ENCODE peak calls at places on chromosome 18, in ten cellular contexts. T is GM23338; R is cardiac muscle cell; O is CD8-positive, alpha-beta memory T cell; E is neuronal stem cell; X is tibial nerve; H is esophagus squamous epithelium; U is substantia nigra; Z is SJSA1; K is GM23248. Y is an unnamed sample.

GRCh38 chr18:10234912-10235439 is 219.5 kb upstream of the APCDD1 start:
- DNase-seq in Z (no peak), X (no peak), T (no peak), E (no peak), H (no peak), R (peak; percentile 35), K (peak; percentile 91), U (no peak), O (no peak), Y (peak; percentile 6)

GRCh38 chr18:76459687-76460350 is 35.2 kb downstream of the ZNF516 start:
- DNase-seq in O (no peak), H (no peak), E (no peak), U (no peak), X (no peak), R (no peak), T (no peak), K (peak; percentile 99), Z (peak; percentile 96), Y (peak; percentile 99)

GRCh38 chr18:6885992-6886823 is 156.7 kb downstream of the ARHGAP28 start:
- DNase-seq in E (peak; percentile 67), Z (no peak), K (peak; percentile 72), T (peak; percentile 77), U (no peak), X (no peak), R (peak; percentile 77), O (no peak), H (no peak), Y (peak; percentile 26)

GRCh38 chr18:61612517-61612916 is 279.3 kb downstream of the CDH20 start:
- DNase-seq in X (no peak), E (no peak), H (no peak), K (no peak), Z (no peak), O (no peak), T (no peak), U (no peak), R (no peak), Y (no peak)

GRCh38 chr18:7725897-7726296 is 158.8 kb downstream of the PTPRM start:
- DNase-seq in T (no peak), U (no peak), O (no peak), K (no peak), R (no peak), X (no peak), E (no peak), Z (no peak), H (no peak), Y (no peak)

GRCh38 chr18:45164551-45164950 is 450.7 kb upstream of the SLC14A2 start:
- DNase-seq in Z (no peak), K (peak; percentile 68), O (no peak), T (no peak), X (no peak), E (no peak), H (no peak), U (no peak), R (no peak), Y (no peak)

GRCh38 chr18:3513481-3513880 is 63.5 kb downstream of the TGIF1 start:
- DNase-seq in R (no peak), H (no peak), O (no peak), X (no peak), E (no peak), K (peak; percentile 5), T (no peak), U (no peak), Z (no peak), Y (no peak)

GRCh38 chr18:46099463-46099862 is 1.4 kb upstream of the ATP5F1A start:
- DNase-seq in R (no peak), O (no peak), K (no peak), H (no peak), X (no peak), U (no peak), E (no peak), Z (no peak), T (no peak), Y (no peak)

GRCh38 chr18:51278045-51278649 is 80.7 kb upstream of the MEX3C start:
- DNase-seq in R (peak; percentile 72), H (no peak), Z (no peak), T (peak; percentile 83), O (no peak), K (peak; percentile 3), X (no peak), U (peak; percentile 15), E (peak; percentile 67), Y (no peak)

GRCh38 chr18:34085140-34085739 is 139.5 kb downstream of the NOL4 start:
- DNase-seq in T (no peak), R (no peak), O (no peak), Z (no peak), K (no peak), E (no peak), X (no peak), U (no peak), H (no peak), Y (no peak)

GRCh38 chr18:24366328-24366727 is 31.3 kb downstream of the OSBPL1A start:
- DNase-seq in T (no peak), Z (peak; percentile 5), E (no peak), R (no peak), H (no peak), X (no peak), O (no peak), K (no peak), U (no peak), Y (no peak)

DNA sequence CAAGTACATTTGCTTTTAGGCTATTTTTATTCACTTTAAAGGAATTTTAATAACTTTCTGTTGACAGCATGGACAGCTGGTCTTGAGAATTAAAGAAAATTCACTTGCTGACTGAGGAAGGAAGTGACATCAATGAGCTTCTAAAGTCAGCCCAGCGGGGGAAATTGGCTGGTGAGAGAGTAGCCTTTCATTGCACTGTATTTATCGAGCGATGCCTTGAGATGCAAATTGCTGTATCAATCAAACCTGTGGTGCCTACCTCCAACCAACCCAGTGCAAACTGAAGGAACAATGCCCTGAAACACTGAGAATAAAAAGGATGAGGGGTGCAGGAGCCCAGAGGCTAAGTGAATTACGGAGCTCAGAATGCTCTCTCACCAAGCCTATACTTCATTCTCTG is 91.4 kb upstream of the AQP4 start:
- DNase-seq in T (peak; percentile 93), R (no peak), K (no peak), U (no peak), E (no peak), O (no peak), X (no peak), H (no peak), Z (no peak), Y (no peak)
- H3K27ac ChIP-seq in T (peak overlapping the region; percentile 45), R (no peak overlapping the region), K (no peak overlapping the region), U (no peak overlapping the region), E (no peak overlapping the region), O (no peak overlapping the region), X (no peak overlapping the region), H (no peak overlapping the region), Z (no peak overlapping the region), Y (no peak overlapping the region)

GRCh38 chr18:57832730-57833129 is 29.6 kb upstream of the ATP8B1 start:
- DNase-seq in X (no peak), E (no peak), O (no peak), U (no peak), T (no peak), Z (no peak), R (no peak), K (no peak), H (no peak), Y (no peak)
- H3K27ac ChIP-seq in X (no peak overlapping the region), E (no peak overlapping the region), O (no peak overlapping the region), U (no peak overlapping the region), T (no peak overlapping the region), Z (peak overlapping the region; percentile 57), R (no peak overlapping the region), K (no peak overlapping the region), H (no peak overlapping the region), Y (no peak overlapping the region)

DNA sequence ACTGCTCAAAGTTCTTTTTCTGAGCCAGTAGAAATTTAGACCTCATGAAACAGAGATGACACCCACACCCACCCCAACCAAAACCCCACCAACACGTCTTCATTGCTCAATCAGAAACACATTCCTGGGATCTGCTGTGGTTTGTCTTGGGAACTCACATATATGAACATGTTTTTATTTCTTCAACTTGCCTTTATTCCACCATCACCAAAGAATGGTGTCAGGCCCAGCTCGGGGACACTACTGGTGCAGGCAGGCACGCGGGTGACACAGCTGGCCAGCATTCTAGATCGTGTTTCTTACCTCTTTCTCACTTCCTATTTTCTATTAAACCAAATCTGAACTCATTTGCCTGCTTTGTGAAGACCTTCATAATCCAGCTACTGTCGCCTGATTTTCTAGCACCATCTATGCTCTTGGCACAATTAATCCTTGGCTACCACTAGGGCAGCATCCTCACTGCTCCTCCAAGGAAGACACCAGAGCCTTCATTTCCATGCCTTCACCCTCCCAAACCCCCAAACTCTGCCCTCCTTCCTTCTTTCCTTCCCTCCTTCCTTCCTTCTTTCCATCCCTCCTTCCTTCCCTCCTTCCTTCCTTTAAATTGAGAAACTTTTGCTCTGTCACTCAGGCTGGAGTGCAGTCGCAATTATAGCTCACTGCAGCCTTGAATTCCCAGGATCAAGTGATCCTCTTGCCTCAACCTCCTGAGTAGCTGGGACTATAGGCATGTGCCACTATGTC is 157.1 kb downstream of the BCL2 start:
- DNase-seq in O (no peak), X (no peak), U (no peak), E (no peak), R (no peak), K (peak; percentile 58), T (no peak), Z (no peak), H (peak; percentile 8), Y (no peak)
- H3K27ac ChIP-seq in O (peak overlapping the region; percentile 92), X (peak overlapping the region; percentile 81), U (no peak overlapping the region), E (no peak overlapping the region), R (no peak overlapping the region), K (peak overlapping the region; percentile 85), T (no peak overlapping the region), Z (peak overlapping the region; percentile 50), H (peak overlapping the region; percentile 88), Y (no peak overlapping the region)

GRCh38 chr18:67516432-67517223 is at the start of gene DSEL:
- DNase-seq in O (peak; percentile 98), E (peak; percentile 91), K (peak; percentile 99), H (peak; percentile 74), X (peak; percentile 96), U (peak; percentile 91), Z (peak; percentile 98), T (peak; percentile 96), R (peak; percentile 98), Y (peak; percentile 90)

GRCh38 chr18:67514901-67515540 is 1.5 kb downstream of the DSEL start:
- DNase-seq in X (no peak), E (no peak), U (no peak), Z (no peak), H (no peak), T (no peak), K (peak; percentile 44), O (no peak), R (no peak), Y (no peak)

GRCh38 chr18:67518566-67518965 is 2.0 kb upstream of the DSEL start:
- DNase-seq in U (no peak), R (no peak), H (no peak), T (no peak), O (no peak), E (no peak), Z (no peak), X (no peak), K (no peak), Y (no peak)

GRCh38 chr18:67515987-67516431 is 511 bp downstream of the DSEL start:
- DNase-seq in E (peak; percentile 70), X (peak; percentile 77), K (peak; percentile 93), R (peak; percentile 89), T (peak; percentile 95), U (peak; percentile 72), H (no peak), O (peak; percentile 24), Z (peak; percentile 82), Y (peak; percentile 55)

DNA sequence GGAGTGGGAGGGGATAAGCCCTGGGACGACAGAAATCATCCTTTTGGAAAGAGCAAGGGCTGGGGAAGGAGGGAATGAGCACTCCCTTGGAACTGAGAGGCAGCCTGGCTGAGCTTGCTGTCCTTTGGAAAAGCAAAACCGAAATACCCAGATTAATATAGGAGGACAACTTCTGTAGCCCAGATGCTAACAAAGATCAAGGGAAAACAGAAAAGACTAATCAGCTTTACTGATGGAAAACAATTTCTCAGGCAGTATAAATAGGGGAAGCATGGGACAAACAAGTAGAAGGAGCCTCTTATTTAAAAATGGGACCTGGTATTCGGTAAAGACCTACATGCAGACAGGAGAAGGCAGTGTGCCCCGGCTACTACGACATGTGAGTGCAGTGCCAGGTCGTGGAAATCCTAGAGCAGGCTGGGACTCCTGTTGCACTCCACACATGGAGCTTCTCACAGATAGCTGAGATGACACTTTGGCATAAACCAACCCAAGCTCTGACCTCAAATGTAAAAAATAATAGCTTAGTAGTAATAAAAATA is 775 bp upstream of the DSEL start:
- DNase-seq in T (peak; percentile 19), U (no peak), O (no peak), X (no peak), K (peak; percentile 45), E (no peak), Z (no peak), H (no peak), R (peak; percentile 11), Y (no peak)
- H3K27ac ChIP-seq in T (peak overlapping the region; percentile 29), U (peak overlapping the region; percentile 88), O (no peak overlapping the region), X (peak overlapping the region; percentile 82), K (peak overlapping the region; percentile 66), E (peak overlapping the region; percentile 80), Z (peak overlapping the region; percentile 7), H (peak overlapping the region; percentile 90), R (no peak overlapping the region), Y (peak overlapping the region; percentile 72)

Y was measured in AG04450.